ENCODE peak calls at places on chromosomes 2 and 18, in six cellular contexts. J is NCI-H1417, W is heart right ventricle, O is endothelial cell, X is renal cortical epithelial cell, U is GM10248. F is an unnamed sample.
A peak's percentile ranks its signal among the peaks of the same experiment; 100 is the strongest.

GRCh38 chr2:49812730-49813129 is 658.4 kb upstream of the FSHR start:
- DNase-seq in J (no peak), W (no peak), O (no peak), X (no peak), U (no peak), F (no peak)

GRCh38 chr2:160835166-160835565 is 325.1 kb upstream of the TANK start:
- DNase-seq in J (no peak), W (no peak), O (no peak), X (no peak), U (no peak), F (no peak)

GRCh38 chr2:112021269-112021668 is 33.8 kb upstream of the TMEM87B start:
- DNase-seq in J (no peak), W (no peak), O (no peak), X (no peak), U (no peak), F (no peak)

GRCh38 chr2:228798931-228799588 is 472.0 kb downstream of the PID1 start:
- DNase-seq in J (peak; percentile 35), W (no peak), O (no peak), X (peak; percentile 2), U (no peak), F (no peak)

GRCh38 chr2:209619782-209620181 is 151.8 kb upstream of the UNC80 start:
- DNase-seq in J (no peak), W (no peak), O (no peak), X (peak; percentile 6), U (peak; percentile 2), F (no peak)

GRCh38 chr2:16271231-16271896 is 331.0 kb downstream of the MYCN start:
- DNase-seq in J (peak; percentile 31), W (no peak), O (no peak), X (no peak), U (no peak), F (no peak)

GRCh38 chr2:27282892-27283291 is 663 bp downstream of the TRIM54 start:
- DNase-seq in J (no peak), W (no peak), O (no peak), X (no peak), U (no peak), F (no peak)

GRCh38 chr2:165572155-165572554 is 102.7 kb downstream of the CSRNP3 start:
- DNase-seq in J (peak; percentile 57), W (no peak), O (no peak), X (no peak), U (no peak), F (peak; percentile 5)

GRCh38 chr2:239724194-239724849 is 300.8 kb downstream of the NDUFA10 start:
- DNase-seq in J (peak; percentile 80), W (no peak), O (no peak), X (no peak), U (no peak), F (no peak)

GRCh38 chr2:168781191-168781818 is 21.1 kb upstream of the NOSTRIN start:
- DNase-seq in J (no peak), W (no peak), O (no peak), X (peak; percentile 69), U (no peak), F (no peak)

GRCh38 chr2:25936889-25937545 is 45.3 kb downstream of the KIF3C start:
- DNase-seq in J (no peak), W (no peak), O (no peak), X (peak; percentile 5), U (no peak), F (no peak)

GRCh38 chr2:241592126-241592845 is 33.7 kb downstream of the BOK start:
- DNase-seq in J (no peak), W (no peak), O (no peak), X (no peak), U (no peak), F (no peak)

GRCh38 chr2:54635554-54636152 is 87.8 kb upstream of the EML6 start:
- DNase-seq in J (no peak), W (no peak), O (no peak), X (peak; percentile 33), U (no peak), F (no peak)

GRCh38 chr2:183038341-183039300 is at the start of gene NCKAP1:
- DNase-seq in J (peak; percentile 86), W (peak; percentile 95), O (peak; percentile 100), X (peak; percentile 46), U (peak; percentile 89), F (peak; percentile 88)

GRCh38 chr2:208127090-208127489 is 2.5 kb downstream of the CRYGC start:
- DNase-seq in J (no peak), W (no peak), O (no peak), X (no peak), U (no peak), F (no peak)

GRCh38 chr2:46873632-46874068 is 42.0 kb downstream of the MCFD2 start:
- DNase-seq in J (peak; percentile 19), W (no peak), O (no peak), X (peak; percentile 95), U (no peak), F (peak; percentile 88)

GRCh38 chr2:237345891-237346640 is 67.9 kb downstream of the COL6A3 start:
- DNase-seq in J (no peak), W (no peak), O (no peak), X (peak; percentile 63), U (no peak), F (no peak)

GRCh38 chr18:22558945-22559385 is 141.2 kb upstream of the CTAGE1 start:
- DNase-seq in J (peak; percentile 22), W (peak; percentile 73), O (peak; percentile 49), X (peak; percentile 72), U (no peak), F (peak; percentile 78)

GRCh38 chr2:119549236-119549635 is 5.0 kb downstream of the CFAP221 start:
- DNase-seq in J (peak; percentile 14), W (no peak), O (no peak), X (peak; percentile 73), U (no peak), F (peak; percentile 43)